ENCODE peak calls at places on chromosomes 6 and 20, in four cellular contexts. One of them, this sample, is unnamed.

GRCh38 chr6:2738373-2738979 is 12.2 kb downstream of the MYLK4 start:
- DNase-seq in K562: peak
- DNase-seq in H1: no peak
- DNase-seq in SK-N-SH: peak
- DNase-seq in this sample: peak

GRCh38 chr6:159693894-159694545 is 979 bp upstream of the SOD2 start:
- DNase-seq in K562: peak
- DNase-seq in H1: no peak
- DNase-seq in SK-N-SH: no peak
- DNase-seq in this sample: no peak

GRCh38 chr6:493840-494239 is 102.3 kb downstream of the IRF4 start:
- DNase-seq in K562: no peak
- DNase-seq in H1: no peak
- DNase-seq in SK-N-SH: no peak
- DNase-seq in this sample: no peak

GRCh38 chr6:166929534-166930189 is 26.7 kb downstream of the RNASET2 start:
- DNase-seq in K562: no peak
- DNase-seq in H1: no peak
- DNase-seq in SK-N-SH: no peak
- DNase-seq in this sample: no peak

GRCh38 chr6:135270676-135271536 is 89.8 kb downstream of the MYB start:
- DNase-seq in K562: no peak
- DNase-seq in H1: peak
- DNase-seq in SK-N-SH: no peak
- DNase-seq in this sample: peak

GRCh38 chr6:127952831-127953230 is 52.0 kb upstream of the THEMIS start:
- DNase-seq in K562: no peak
- DNase-seq in H1: no peak
- DNase-seq in SK-N-SH: no peak
- DNase-seq in this sample: no peak

GRCh38 chr6:99345164-99345563 is 4.3 kb downstream of the FAXC start:
- DNase-seq in K562: no peak
- DNase-seq in H1: no peak
- DNase-seq in SK-N-SH: no peak
- DNase-seq in this sample: no peak

GRCh38 chr6:89443658-89444057 is 10.7 kb downstream of the ANKRD6 start:
- DNase-seq in K562: no peak
- DNase-seq in H1: no peak
- DNase-seq in SK-N-SH: peak
- DNase-seq in this sample: no peak

GRCh38 chr6:167737205-167737830 is 89.4 kb upstream of the AFDN start:
- DNase-seq in K562: no peak
- DNase-seq in H1: no peak
- DNase-seq in SK-N-SH: no peak
- DNase-seq in this sample: no peak

GRCh38 chr6:82072113-82072512 is 175.4 kb downstream of the IBTK start:
- DNase-seq in K562: no peak
- DNase-seq in H1: no peak
- DNase-seq in SK-N-SH: no peak
- DNase-seq in this sample: no peak

GRCh38 chr6:14459315-14459714 is 341.7 kb downstream of the CD83 start:
- DNase-seq in K562: no peak
- DNase-seq in H1: no peak
- DNase-seq in SK-N-SH: no peak
- DNase-seq in this sample: no peak

GRCh38 chr20:64099880-64100565 is 7.3 kb downstream of the NPBWR2 start:
- DNase-seq in K562: no peak
- DNase-seq in H1: no peak
- DNase-seq in SK-N-SH: no peak
- DNase-seq in this sample: no peak

GRCh38 chr20:14879020-14879697 is 541.7 kb upstream of the FLRT3 start:
- DNase-seq in K562: no peak
- DNase-seq in H1: no peak
- DNase-seq in SK-N-SH: no peak
- DNase-seq in this sample: no peak

GRCh38 chr20:9570612-9571011 is 56.2 kb downstream of the LAMP5 start:
- DNase-seq in K562: no peak
- DNase-seq in H1: no peak
- DNase-seq in SK-N-SH: peak
- DNase-seq in this sample: no peak

GRCh38 chr20:52601295-52601971 is 370.7 kb upstream of the TSHZ2 start:
- DNase-seq in K562: no peak
- DNase-seq in H1: no peak
- DNase-seq in SK-N-SH: no peak
- DNase-seq in this sample: no peak

GRCh38 chr6:142407685-142408273 is 106.0 kb downstream of the ADGRG6 start:
- DNase-seq in K562: no peak
- DNase-seq in H1: no peak
- DNase-seq in SK-N-SH: no peak
- DNase-seq in this sample: no peak

GRCh38 chr6:36769161-36769675 is 70.0 kb downstream of the CPNE5 start:
- DNase-seq in K562: no peak
- DNase-seq in H1: peak
- DNase-seq in SK-N-SH: no peak
- DNase-seq in this sample: no peak

GRCh38 chr6:20575125-20575524 is 40.9 kb downstream of the CDKAL1 start:
- DNase-seq in K562: peak
- DNase-seq in H1: no peak
- DNase-seq in SK-N-SH: peak
- DNase-seq in this sample: no peak

GRCh38 chr6:6843057-6843627 is 254.6 kb downstream of the LY86 start:
- DNase-seq in K562: no peak
- DNase-seq in H1: no peak
- DNase-seq in SK-N-SH: no peak
- DNase-seq in this sample: no peak

GRCh38 chr20:15561707-15562106 is 1011.5 kb downstream of the KIF16B start:
- DNase-seq in K562: no peak
- DNase-seq in H1: no peak
- DNase-seq in SK-N-SH: peak
- DNase-seq in this sample: no peak

GRCh38 chr6:141829996-141830395 is 302.7 kb upstream of the GJE1 start:
- DNase-seq in K562: no peak
- DNase-seq in H1: no peak
- DNase-seq in SK-N-SH: no peak
- DNase-seq in this sample: no peak

GRCh38 chr6:37204014-37204751 is 34.2 kb downstream of the PIM1 start:
- DNase-seq in K562: no peak
- DNase-seq in H1: no peak
- DNase-seq in SK-N-SH: no peak
- DNase-seq in this sample: no peak

GRCh38 chr6:79173378-79173777 is 61.1 kb downstream of the HMGN3 start:
- DNase-seq in K562: no peak
- DNase-seq in H1: no peak
- DNase-seq in SK-N-SH: no peak
- DNase-seq in this sample: no peak

DNA sequence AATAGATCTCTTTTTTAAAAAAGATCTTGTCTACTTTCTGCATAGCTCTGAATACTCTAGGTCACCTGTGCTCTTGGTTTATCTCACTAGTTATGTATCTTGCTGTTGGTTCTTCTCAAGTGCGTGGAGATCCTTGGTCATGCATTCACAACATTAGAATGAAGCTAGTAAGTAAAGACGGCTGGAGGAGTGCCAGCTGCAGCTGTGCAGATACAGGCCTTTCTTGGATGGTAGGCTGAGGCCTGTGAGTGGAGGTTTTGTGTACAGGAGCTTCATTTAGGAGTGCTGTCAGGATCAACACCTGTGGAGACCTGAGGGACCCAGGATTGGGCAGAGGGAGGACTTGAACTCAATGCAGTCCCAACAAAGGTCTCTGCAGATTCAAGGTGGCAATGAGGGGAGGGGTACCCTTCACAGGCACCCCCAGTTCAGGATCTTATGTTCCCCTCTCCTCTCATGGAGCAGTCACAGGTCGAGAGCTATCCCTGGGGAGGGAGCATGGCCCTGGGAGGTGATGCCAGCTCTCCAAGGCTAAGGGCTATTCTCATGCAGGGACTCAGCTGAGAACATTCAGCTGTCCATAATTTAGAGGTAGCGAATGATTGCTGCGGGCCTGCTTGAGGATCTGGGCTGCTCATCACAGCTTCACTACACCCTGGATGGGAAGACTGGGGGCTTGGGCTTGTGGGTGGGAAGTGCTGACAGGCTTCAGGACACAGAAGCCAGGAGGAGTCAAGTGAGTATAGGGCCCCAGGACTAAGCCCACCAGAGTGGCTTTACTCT is 98.9 kb upstream of the ENPP5 start:
- DNase-seq in K562: no peak
- DNase-seq in H1: no peak
- DNase-seq in SK-N-SH: no peak
- DNase-seq in this sample: no peak
- TF ChIP-seq TEAD4 in K562: no peak
- TF ChIP-seq TEAD4 in H1: no peak
- TF ChIP-seq TEAD4 in SK-N-SH: no peak
- TF ChIP-seq TEAD4 in this sample: no peak

GRCh38 chr20:13118676-13119075 is 102.4 kb upstream of the ISM1 start:
- DNase-seq in K562: no peak
- DNase-seq in H1: no peak
- DNase-seq in SK-N-SH: no peak
- DNase-seq in this sample: no peak

GRCh38 chr20:13119583-13119982 is 101.5 kb upstream of the ISM1 start:
- DNase-seq in K562: peak
- DNase-seq in H1: peak
- DNase-seq in SK-N-SH: peak
- DNase-seq in this sample: peak

GRCh38 chr20:13121840-13122515 is 99.1 kb upstream of the ISM1 start:
- DNase-seq in K562: no peak
- DNase-seq in H1: no peak
- DNase-seq in SK-N-SH: no peak
- DNase-seq in this sample: no peak

GRCh38 chr20:13113731-13114130 is 105.0 kb downstream of the SPTLC3 start:
- DNase-seq in K562: no peak
- DNase-seq in H1: no peak
- DNase-seq in SK-N-SH: no peak
- DNase-seq in this sample: no peak

GRCh38 chr20:13117200-13117599 is 103.9 kb upstream of the ISM1 start:
- DNase-seq in K562: no peak
- DNase-seq in H1: no peak
- DNase-seq in SK-N-SH: no peak
- DNase-seq in this sample: no peak
- TF ChIP-seq TEAD4 in K562: no peak
- TF ChIP-seq TEAD4 in H1: no peak
- TF ChIP-seq TEAD4 in SK-N-SH: no peak
- TF ChIP-seq TEAD4 in this sample: no peak

GRCh38 chr6:111942561-111942960 is 69.3 kb upstream of the FYN start:
- DNase-seq in K562: no peak
- DNase-seq in H1: no peak
- DNase-seq in SK-N-SH: no peak
- DNase-seq in this sample: no peak
- TF ChIP-seq TEAD4 in K562: no peak
- TF ChIP-seq TEAD4 in H1: no peak
- TF ChIP-seq TEAD4 in SK-N-SH: no peak
- TF ChIP-seq TEAD4 in this sample: no peak

DNA sequence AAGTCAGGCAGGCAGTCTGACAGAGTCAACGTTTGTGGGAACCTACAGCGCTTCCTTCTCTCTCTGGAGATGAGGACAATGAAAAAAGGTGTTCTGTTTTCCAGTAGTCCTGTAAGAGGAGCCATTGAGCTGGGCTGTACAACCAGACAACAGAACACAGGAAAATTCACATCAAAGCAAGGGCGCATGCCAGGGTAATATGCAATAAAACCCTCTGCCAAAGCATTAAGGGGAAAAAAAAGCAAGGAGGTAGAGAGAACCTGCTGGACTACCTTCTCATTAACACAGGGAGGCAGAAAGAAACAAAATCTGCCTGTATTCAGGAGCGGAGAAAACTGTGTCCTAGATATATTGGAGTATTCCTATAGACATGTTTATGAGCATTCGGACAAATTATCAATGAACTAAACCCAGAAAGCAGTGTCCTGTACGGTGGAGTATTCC is 1.3 kb downstream of the RNF24 start:
- DNase-seq in K562: no peak
- DNase-seq in H1: no peak
- DNase-seq in SK-N-SH: peak
- DNase-seq in this sample: no peak
- TF ChIP-seq TEAD4 in K562: no peak
- TF ChIP-seq TEAD4 in H1: no peak
- TF ChIP-seq TEAD4 in SK-N-SH: no peak
- TF ChIP-seq TEAD4 in this sample: no peak

DNA sequence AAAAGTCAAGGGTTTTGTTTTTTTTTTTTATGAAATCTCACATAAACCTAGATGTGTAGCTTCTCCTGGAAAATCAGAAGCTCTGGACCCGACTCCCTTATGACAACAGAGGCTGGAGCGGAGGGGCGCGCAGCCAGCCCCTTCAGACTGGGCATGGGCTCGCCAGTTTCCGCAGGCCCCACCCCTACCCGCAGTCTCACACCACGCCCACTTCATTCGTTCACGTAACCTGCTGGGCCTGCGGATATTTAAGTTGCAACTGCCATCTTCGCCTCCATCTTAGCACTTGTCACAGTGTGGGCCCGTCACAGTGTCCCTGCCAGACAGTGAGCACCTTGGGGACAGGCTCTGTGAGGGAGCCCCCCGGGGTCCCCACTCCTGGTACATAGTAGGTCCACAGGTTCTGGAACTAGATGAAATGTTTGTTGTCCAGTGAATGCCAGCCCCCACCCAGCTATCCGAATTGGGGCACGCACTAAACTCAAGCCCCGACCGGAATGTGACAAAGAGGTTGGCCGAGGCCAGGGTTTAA is 111.6 kb upstream of the PTPN1 start:
- DNase-seq in K562: no peak
- DNase-seq in H1: no peak
- DNase-seq in SK-N-SH: no peak
- DNase-seq in this sample: no peak
- TF ChIP-seq TEAD4 in K562: no peak
- TF ChIP-seq TEAD4 in H1: no peak
- TF ChIP-seq TEAD4 in SK-N-SH: no peak
- TF ChIP-seq TEAD4 in this sample: no peak

DNA sequence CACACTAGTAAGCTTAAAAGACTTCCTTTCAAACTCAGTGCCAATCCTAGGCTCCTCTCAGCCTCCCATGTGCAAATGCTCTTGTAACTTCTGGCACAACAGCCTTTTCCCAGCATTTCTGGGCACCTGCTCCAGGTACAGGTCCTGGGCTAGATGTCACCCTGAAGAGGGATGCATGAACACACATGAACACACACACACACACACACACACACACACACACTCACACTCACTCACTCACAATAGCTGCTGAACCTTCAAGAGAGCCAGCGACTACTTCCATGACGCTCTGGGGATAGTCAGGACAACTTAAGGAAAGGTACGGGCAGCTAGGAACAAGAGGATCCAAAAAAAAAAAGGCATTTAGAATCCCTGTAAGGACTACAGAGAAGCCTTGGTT is 122.8 kb downstream of the INSM1 start:
- DNase-seq in K562: no peak
- DNase-seq in H1: no peak
- DNase-seq in SK-N-SH: no peak
- DNase-seq in this sample: no peak
- TF ChIP-seq TEAD4 in K562: no peak
- TF ChIP-seq TEAD4 in H1: no peak
- TF ChIP-seq TEAD4 in SK-N-SH: no peak
- TF ChIP-seq TEAD4 in this sample: no peak

GRCh38 chr6:26220353-26220970 is 133.2 kb downstream of the HFE start:
- DNase-seq in K562: no peak
- DNase-seq in H1: no peak
- DNase-seq in SK-N-SH: no peak
- DNase-seq in this sample: no peak
- TF ChIP-seq TEAD4 in K562: no peak
- TF ChIP-seq TEAD4 in H1: no peak
- TF ChIP-seq TEAD4 in SK-N-SH: no peak
- TF ChIP-seq TEAD4 in this sample: no peak

This sample was measured in WTC11.